ENCODE peak calls at places on chromosome 7, in nine cellular contexts. E is choroid plexus epithelial cell; Y is CD8-positive, alpha-beta T cell; J is adrenal gland; L is fibroblast of villous mesenchyme; I is gastrocnemius medialis; B is left ventricle myocardium inferior; O is cardiac fibroblast; H is GM12865. Z is an unnamed sample.
A peak's percentile ranks its signal among the peaks of the same experiment; 100 is the strongest.

GRCh38 chr7:149362696-149363095 is 98.2 kb downstream of the ZNF777 start:
- DNase-seq in E (no peak), Y (no peak), J (no peak), L (no peak), I (no peak), B (no peak), O (no peak), H (no peak), Z (no peak)

GRCh38 chr7:100158229-100159098 is at the start of gene TRAPPC14:
- DNase-seq in E (peak; percentile 82), Y (peak; percentile 90), J (peak; percentile 87), L (peak; percentile 85), I (peak; percentile 70), B (peak; percentile 95), O (peak; percentile 89), H (peak; percentile 85), Z (peak; percentile 55)

GRCh38 chr7:158495780-158496179 is 91.8 kb downstream of the PTPRN2 start:
- DNase-seq in E (peak; percentile 10), Y (no peak), J (peak; percentile 20), L (no peak), I (no peak), B (no peak), O (peak; percentile 9), H (peak; percentile 29), Z (no peak)

GRCh38 chr7:150901160-150902035 is 49.1 kb downstream of the AOC1 start:
- DNase-seq in E (peak; percentile 1), Y (no peak), J (peak; percentile 83), L (no peak), I (no peak), B (peak; percentile 34), O (no peak), H (no peak), Z (no peak)

GRCh38 chr7:1237704-1238255 is 5.1 kb downstream of the UNCX start:
- DNase-seq in E (no peak), Y (no peak), J (no peak), L (no peak), I (no peak), B (no peak), O (no peak), H (no peak), Z (no peak)

GRCh38 chr7:73976761-73977625 is 51.0 kb upstream of the ELN start:
- DNase-seq in E (no peak), Y (no peak), J (no peak), L (peak; percentile 57), I (no peak), B (no peak), O (no peak), H (no peak), Z (no peak)

GRCh38 chr7:25244193-25244592 is 15.9 kb upstream of the NPVF start:
- DNase-seq in E (no peak), Y (no peak), J (no peak), L (no peak), I (no peak), B (no peak), O (no peak), H (no peak), Z (no peak)

GRCh38 chr7:139860090-139860773 is 31.2 kb downstream of the TBXAS1 start:
- DNase-seq in E (no peak), Y (no peak), J (peak; percentile 54), L (no peak), I (peak; percentile 20), B (peak; percentile 55), O (no peak), H (peak; percentile 17), Z (no peak)

GRCh38 chr7:54664235-54665228 is 94.5 kb downstream of the SEC61G start:
- DNase-seq in E (peak; percentile 9), Y (no peak), J (peak; percentile 60), L (peak; percentile 14), I (no peak), B (peak; percentile 26), O (peak; percentile 2), H (peak; percentile 32), Z (no peak)

GRCh38 chr7:21184956-21185355 is 242.9 kb upstream of the SP4 start:
- DNase-seq in E (no peak), Y (no peak), J (no peak), L (no peak), I (no peak), B (no peak), O (no peak), H (no peak), Z (no peak)

GRCh38 chr7:36514289-36515243 is 124.9 kb downstream of the ANLN start:
- DNase-seq in E (no peak), Y (no peak), J (no peak), L (no peak), I (no peak), B (no peak), O (no peak), H (no peak), Z (no peak)

GRCh38 chr7:112001089-112001826 is 204.9 kb downstream of the DOCK4 start:
- DNase-seq in E (peak; percentile 95), Y (no peak), J (no peak), L (peak; percentile 82), I (no peak), B (no peak), O (peak; percentile 89), H (no peak), Z (peak; percentile 65)

GRCh38 chr7:19390795-19391194 is 245.6 kb upstream of the FERD3L start:
- DNase-seq in E (peak; percentile 26), Y (no peak), J (no peak), L (no peak), I (no peak), B (no peak), O (no peak), H (no peak), Z (no peak)

GRCh38 chr7:95420996-95421846 is 13.6 kb downstream of the PON2 start:
- DNase-seq in E (peak; percentile 84), Y (no peak), J (no peak), L (peak; percentile 49), I (no peak), B (no peak), O (peak; percentile 58), H (peak; percentile 15), Z (no peak)

GRCh38 chr7:75663302-75663907 is 75.3 kb downstream of the HIP1 start:
- DNase-seq in E (no peak), Y (no peak), J (no peak), L (no peak), I (no peak), B (no peak), O (no peak), H (peak; percentile 20), Z (no peak)

GRCh38 chr7:105387621-105388372 is 924 bp downstream of the SRPK2 start:
- DNase-seq in E (peak; percentile 55), Y (peak; percentile 32), J (peak; percentile 63), L (peak; percentile 61), I (peak; percentile 62), B (peak; percentile 67), O (peak; percentile 48), H (peak; percentile 59), Z (no peak)
- TF ChIP-seq CTCF in E (peak; percentile 12), Y (no peak), J (no peak), L (no peak), I (peak; percentile 5), B (no peak), O (no peak), H (no peak), Z (no peak)

GRCh38 chr7:26372738-26373137 is 81.1 kb downstream of the SNX10 start:
- DNase-seq in E (no peak), Y (no peak), J (no peak), L (no peak), I (no peak), B (no peak), O (no peak), H (no peak), Z (no peak)
- H3K4me3 ChIP-seq in E (no peak overlapping the region), Y (no peak overlapping the region), J (no peak overlapping the region), L (no peak overlapping the region), I (no peak overlapping the region), B (no peak overlapping the region), O (no peak overlapping the region), H (no peak overlapping the region), Z (no peak overlapping the region)

GRCh38 chr7:6615853-6616555 is 594 bp downstream of the ZNF853 start:
- DNase-seq in E (no peak), Y (no peak), J (peak; percentile 47), L (no peak), I (no peak), B (no peak), O (no peak), H (no peak), Z (no peak)
- TF ChIP-seq CTCF in E (no peak), Y (no peak), J (no peak), L (no peak), I (no peak), B (no peak), O (no peak), H (no peak), Z (no peak)

GRCh38 chr7:5479133-5479745 is 55.6 kb upstream of the TNRC18 start:
- DNase-seq in E (peak; percentile 53), Y (no peak), J (no peak), L (peak; percentile 69), I (no peak), B (no peak), O (no peak), H (no peak), Z (no peak)

GRCh38 chr7:5479941-5480517 is 56.4 kb upstream of the TNRC18 start:
- DNase-seq in E (no peak), Y (no peak), J (no peak), L (no peak), I (no peak), B (no peak), O (no peak), H (no peak), Z (no peak)

GRCh38 chr7:5477126-5477525 is 53.5 kb upstream of the TNRC18 start:
- DNase-seq in E (no peak), Y (no peak), J (no peak), L (no peak), I (no peak), B (no peak), O (no peak), H (no peak), Z (no peak)

GRCh38 chr7:5477723-5478531 is 54.3 kb upstream of the TNRC18 start:
- DNase-seq in E (no peak), Y (no peak), J (no peak), L (no peak), I (no peak), B (no peak), O (peak; percentile 26), H (no peak), Z (no peak)

DNA sequence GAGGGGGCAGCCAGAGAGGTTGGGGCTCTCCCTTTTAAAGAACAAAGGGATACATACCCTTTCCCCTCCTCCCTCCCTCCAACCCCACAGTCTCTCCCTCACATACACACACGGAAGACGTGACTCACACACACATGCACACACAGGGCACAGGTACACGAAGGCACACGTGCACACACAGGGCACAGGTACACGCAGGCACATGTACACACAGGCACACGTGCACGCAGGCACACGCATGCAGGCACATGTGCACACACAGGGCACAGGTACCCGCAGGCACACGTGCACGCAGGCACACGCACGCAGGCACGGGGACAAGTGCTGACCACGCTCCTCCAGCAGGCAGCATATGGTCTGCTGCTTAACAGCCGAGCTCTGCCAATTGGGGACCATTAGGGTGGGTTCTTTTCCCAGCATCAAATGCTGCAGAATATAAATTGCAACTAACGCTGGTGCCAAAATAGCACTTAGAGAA is 55.0 kb upstream of the TNRC18 start:
- DNase-seq in E (no peak), Y (no peak), J (no peak), L (no peak), I (no peak), B (no peak), O (no peak), H (no peak), Z (no peak)
- H3K4me3 ChIP-seq in E (no peak overlapping the region), Y (no peak overlapping the region), J (no peak overlapping the region), L (peak overlapping the region; percentile 18), I (peak overlapping the region; percentile 12), B (peak overlapping the region; percentile 63), O (no peak overlapping the region), H (no peak overlapping the region), Z (no peak overlapping the region)

GRCh38 chr7:3301831-3302618 is 973 bp downstream of the SDK1 start:
- DNase-seq in E (peak; percentile 38), Y (no peak), J (no peak), L (peak; percentile 19), I (no peak), B (no peak), O (peak; percentile 31), H (no peak), Z (peak; percentile 22)
- TF ChIP-seq CTCF in E (peak; percentile 42), Y (no peak), J (no peak), L (peak; percentile 20), I (no peak), B (peak; percentile 44), O (peak; percentile 31), H (no peak), Z (peak; percentile 52)

Z was measured in astrocyte of the cerebellum.